ENCODE peak calls at places on chromosomes 2 and 18, in seven cellular contexts. A is T-helper 1 cell, P is SHP77 treated with DMSO at 0.1 percent for 48 hours, H is HTR-8/SVneo, E is posterior cingulate gyrus, L is fibroblast of mammary gland, N is astrocyte. V is an unnamed sample.

GRCh38 chr2:47870668-47871540 is 35.4 kb downstream of the FBXO11 start:
- DNase-seq in N (no peak), A (no peak), E (no peak), H (no peak), P (no peak), L (peak), V (no peak)

GRCh38 chr2:239247401-239248245 is 153.2 kb downstream of the HDAC4 start:
- DNase-seq in N (peak), A (no peak), L (no peak), H (no peak), E (no peak), P (no peak), V (peak)

GRCh38 chr18:70195852-70196434 is 9.5 kb downstream of the RTTN start:
- DNase-seq in L (peak), P (no peak), A (no peak), H (no peak), E (no peak), N (peak), V (peak)

GRCh38 chr2:165440367-165440766 is 29.1 kb upstream of the CSRNP3 start:
- DNase-seq in P (no peak), N (peak), H (no peak), L (peak), E (no peak), A (no peak), V (no peak)

GRCh38 chr2:109185338-109185737 is 56.3 kb downstream of the SH3RF3 start:
- DNase-seq in A (no peak), N (peak), E (no peak), H (no peak), P (no peak), L (peak), V (peak)

GRCh38 chr2:18065264-18065663 is 186.8 kb downstream of the KCNS3 start:
- DNase-seq in H (no peak), P (no peak), A (no peak), N (no peak), L (peak), E (no peak), V (no peak)

GRCh38 chr2:190137561-190137960 is 75.0 kb upstream of the MSTN start:
- DNase-seq in P (no peak), L (peak), A (no peak), E (no peak), H (no peak), N (no peak), V (no peak)

GRCh38 chr2:43005975-43006833 is 213.8 kb upstream of the HAAO start:
- DNase-seq in A (no peak), L (no peak), N (no peak), P (no peak), E (no peak), H (no peak), V (no peak)

GRCh38 chr2:239261336-239261735 is 139.5 kb downstream of the HDAC4 start:
- DNase-seq in E (no peak), N (no peak), H (no peak), P (no peak), A (no peak), L (no peak), V (no peak)

GRCh38 chr2:149315461-149315860 is 14.9 kb upstream of the LYPD6 start:
- DNase-seq in A (no peak), P (no peak), E (no peak), H (no peak), N (no peak), L (no peak), V (peak)

GRCh38 chr2:231662028-231662810 is 46.1 kb upstream of the PTMA start:
- DNase-seq in H (peak), P (peak), L (peak), E (peak), N (peak), A (peak), V (no peak)

GRCh38 chr2:112305132-112305531 is 29.7 kb downstream of the ZC3H6 start:
- DNase-seq in E (no peak), A (no peak), P (no peak), L (no peak), N (no peak), H (no peak), V (no peak)

GRCh38 chr2:105329197-105329554 is 359 bp downstream of the TGFBRAP1 start:
- DNase-seq in L (no peak), N (no peak), A (no peak), P (no peak), H (no peak), E (no peak), V (no peak)

GRCh38 chr2:157596992-157597681 is 31.5 kb downstream of the ACVR1C start:
- DNase-seq in P (no peak), N (peak), E (peak), H (peak), L (peak), A (peak), V (no peak)

GRCh38 chr18:48541026-48541746 is 2.4 kb downstream of the CTIF start:
- DNase-seq in E (peak), P (peak), H (peak), L (peak), A (peak), N (peak), V (peak)

GRCh38 chr18:22913861-22914260 is 19.3 kb upstream of the RBBP8 start:
- DNase-seq in H (no peak), E (no peak), A (no peak), P (no peak), L (no peak), N (no peak), V (no peak)

GRCh38 chr18:28365406-28365805 is 188.5 kb upstream of the CDH2 start:
- DNase-seq in L (peak), N (peak), P (no peak), A (no peak), H (no peak), E (no peak), V (peak)

GRCh38 chr2:132438650-132439030 is 22.0 kb downstream of the GPR39 start:
- DNase-seq in E (no peak), P (no peak), A (no peak), N (peak), H (peak), L (peak), V (peak)